ENCODE peak calls at places on chromosomes 3 and 15, in five cellular contexts. Q is K562, J is SK-N-SH, A is HepG2, W is HCT116. S is an unnamed sample.

GRCh38 chr15:88335074-88335473 is 78.5 kb upstream of the NTRK3 start:
- DNase-seq in Q (no peak), J (no peak), A (no peak), W (no peak), S (no peak)

GRCh38 chr3:104178695-104179094 is 1188.0 kb upstream of the ALCAM start:
- DNase-seq in Q (no peak), J (no peak), A (no peak), W (no peak), S (no peak)

GRCh38 chr3:83890763-83891135 is 1068.0 kb upstream of the CADM2 start:
- DNase-seq in Q (no peak), J (no peak), A (no peak), W (no peak), S (no peak)

GRCh38 chr3:101963902-101964362 is 114.6 kb downstream of the NFKBIZ start:
- DNase-seq in Q (no peak), J (no peak), A (no peak), W (no peak), S (no peak)

GRCh38 chr15:76839173-76839572 is 66.0 kb downstream of the SCAPER start:
- DNase-seq in Q (no peak), J (no peak), A (no peak), W (no peak), S (no peak)

GRCh38 chr15:92020765-92021164 is 167.3 kb downstream of the SLCO3A1 start:
- DNase-seq in Q (no peak), J (no peak), A (no peak), W (no peak), S (no peak)

GRCh38 chr3:114649331-114649730 is 355.5 kb downstream of the TIGIT start:
- DNase-seq in Q (no peak), J (no peak), A (peak; percentile 69), W (peak; percentile 97), S (no peak)

GRCh38 chr3:101950510-101950909 is 101.2 kb downstream of the NFKBIZ start:
- DNase-seq in Q (no peak), J (no peak), A (no peak), W (no peak), S (no peak)

GRCh38 chr3:193987186-193987585 is 148.8 kb upstream of the HES1 start:
- DNase-seq in Q (no peak), J (peak; percentile 55), A (no peak), W (no peak), S (no peak)

GRCh38 chr15:68100194-68100593 is 46.1 kb downstream of the PIAS1 start:
- DNase-seq in Q (no peak), J (no peak), A (no peak), W (no peak), S (no peak)

GRCh38 chr3:130850044-130850797 is 43.7 kb upstream of the ATP2C1 start:
- DNase-seq in Q (peak; percentile 69), J (peak; percentile 38), A (no peak), W (no peak), S (no peak)

GRCh38 chr15:90046846-90047481 is 45.8 kb downstream of the ZNF710 start:
- DNase-seq in Q (no peak), J (no peak), A (no peak), W (no peak), S (peak; percentile 77)

GRCh38 chr3:168884353-168884903 is 779.1 kb downstream of the MECOM start:
- DNase-seq in Q (no peak), J (no peak), A (no peak), W (no peak), S (peak; percentile 11)

DNA sequence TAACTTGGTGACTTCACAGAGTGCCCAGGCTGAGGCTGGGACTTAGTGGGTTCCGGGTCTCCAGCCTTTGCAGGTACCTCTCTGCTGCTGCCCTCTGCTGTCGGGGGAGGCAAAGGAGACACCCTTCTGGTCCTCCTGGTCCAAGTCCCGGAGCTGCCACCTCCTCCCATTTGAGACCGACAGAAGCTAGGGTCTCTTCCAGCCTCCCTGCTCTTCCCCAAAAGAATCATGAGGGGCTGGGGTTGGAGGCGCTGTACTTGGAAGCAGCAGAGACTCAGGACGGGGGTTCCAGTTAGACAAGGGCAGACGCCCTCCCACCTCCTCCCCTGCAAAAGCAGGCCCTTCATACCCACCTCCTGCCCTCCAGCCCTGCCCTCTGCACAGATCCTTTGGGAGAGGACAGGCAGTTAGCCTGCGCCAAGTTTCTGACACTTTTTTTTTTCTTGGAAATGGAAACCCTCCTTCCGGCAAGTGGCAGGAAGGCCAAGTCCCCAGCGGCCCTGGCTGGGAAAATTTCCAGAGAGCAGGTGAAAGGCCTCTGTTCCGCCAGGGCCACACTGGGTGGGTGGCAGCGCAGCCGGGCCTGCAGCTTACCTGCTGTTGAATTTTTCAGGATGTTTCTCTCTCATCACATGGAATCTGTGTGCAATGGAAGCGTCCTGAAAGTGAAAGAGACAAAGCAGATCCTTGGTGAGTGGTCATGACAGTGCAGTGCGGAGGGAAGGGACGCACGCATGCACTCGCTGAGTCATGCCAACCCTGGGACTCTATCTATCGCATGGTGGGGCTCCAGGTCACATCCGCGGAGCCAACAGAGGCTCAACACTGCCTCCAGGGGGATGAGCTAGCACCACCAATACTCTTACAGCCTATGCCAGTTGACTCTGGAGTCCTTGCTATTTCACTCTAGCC is 119.9 kb downstream of the DGKG start:
- DNase-seq in Q (peak; percentile 83), J (peak; percentile 47), A (peak; percentile 92), W (peak; percentile 80), S (peak; percentile 81)
- TF ChIP-seq JUND in Q (peak; percentile 80), J (no peak), A (no peak), W (no peak), S (no peak)

DNA sequence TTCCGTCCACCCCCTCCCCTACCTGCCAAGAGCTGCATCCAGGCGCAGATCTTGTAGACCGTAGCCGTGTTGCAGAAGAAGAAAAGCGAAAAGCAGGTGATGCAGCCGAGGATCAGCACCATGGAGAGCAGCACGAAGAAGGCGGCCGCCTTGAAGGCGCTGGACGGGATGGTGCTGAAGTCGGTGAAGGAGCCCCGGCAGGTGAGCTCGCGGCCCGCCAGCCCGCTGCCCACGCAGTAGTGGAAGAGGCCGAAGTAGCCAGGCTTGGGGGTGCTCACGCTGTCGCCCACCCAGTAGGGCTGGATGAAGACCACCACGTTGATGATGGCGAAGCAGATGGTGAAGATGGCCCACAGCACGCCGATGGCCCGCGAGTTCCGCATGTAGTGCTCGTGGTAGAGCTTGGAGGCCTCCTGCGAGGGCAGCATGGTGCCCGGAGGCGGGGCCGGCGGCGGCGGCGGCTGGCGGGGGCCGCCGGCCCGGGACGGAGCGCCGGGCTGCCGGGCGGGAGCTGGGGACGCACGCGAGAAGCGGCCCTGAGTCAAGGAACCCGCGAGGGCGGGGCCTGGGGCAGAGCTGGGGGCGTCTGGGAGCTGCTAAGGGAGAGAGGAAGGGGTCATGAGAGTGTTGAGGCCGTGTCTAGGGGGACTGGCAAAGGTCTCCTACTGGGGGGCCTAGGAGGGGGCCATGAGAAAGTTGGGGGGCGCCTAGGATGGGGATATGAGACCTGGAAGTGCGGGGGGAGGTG is 1.2 kb downstream of the LHFPL4 start:
- DNase-seq in Q (peak; percentile 73), J (peak; percentile 91), A (no peak), W (no peak), S (peak; percentile 97)
- TF ChIP-seq JUND in Q (no peak), J (no peak), A (no peak), W (no peak), S (no peak)

DNA sequence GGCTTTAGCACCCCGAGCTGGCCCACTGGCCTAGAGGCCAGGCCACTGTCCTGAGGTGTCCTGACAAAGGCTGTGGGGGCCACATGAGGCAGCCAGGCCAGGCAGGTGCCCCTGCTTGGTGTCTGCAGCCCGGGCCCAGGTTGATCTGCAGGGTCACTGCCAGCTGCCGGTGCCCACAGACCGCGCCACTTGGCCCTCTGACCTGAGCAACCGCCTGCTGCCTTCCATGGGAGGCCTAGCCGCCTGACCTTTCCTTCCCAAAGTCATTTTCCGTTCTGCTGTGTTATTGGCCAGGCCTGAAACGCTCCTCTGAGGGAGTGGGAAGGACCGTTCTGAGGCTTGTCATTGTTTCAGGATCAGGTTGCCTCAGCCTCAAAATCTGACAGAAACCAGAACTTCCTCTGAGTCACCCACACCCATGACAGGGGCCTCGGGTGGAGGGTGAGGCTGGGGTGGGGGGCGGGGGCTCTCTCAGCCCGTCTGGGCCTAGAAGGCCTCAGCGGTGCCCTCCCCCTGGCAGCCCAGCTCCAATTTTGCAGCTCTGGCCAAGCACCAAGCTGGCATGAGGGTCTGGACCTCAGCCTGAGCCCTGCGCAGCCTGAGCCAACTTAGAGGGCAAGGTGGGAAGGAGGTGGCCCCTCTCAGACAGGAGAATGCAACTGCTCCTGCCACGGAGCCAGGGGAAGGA is 140.7 kb upstream of the MEF2A start:
- DNase-seq in Q (no peak), J (peak; percentile 64), A (peak; percentile 54), W (no peak), S (no peak)
- TF ChIP-seq JUND in Q (no peak), J (peak; percentile 96), A (no peak), W (no peak), S (no peak)

GRCh38 chr3:129611812-129612349 is 5.4 kb upstream of the PLXND1 start:
- DNase-seq in Q (no peak), J (no peak), A (peak; percentile 70), W (no peak), S (no peak)
- TF ChIP-seq JUND in Q (no peak), J (no peak), A (no peak), W (no peak), S (no peak)

GRCh38 chr15:95857124-95857757 is 473.3 kb upstream of the NR2F2 start:
- DNase-seq in Q (no peak), J (no peak), A (no peak), W (no peak), S (no peak)
- TF ChIP-seq JUND in Q (no peak), J (no peak), A (no peak), W (no peak), S (no peak)

GRCh38 chr3:195251336-195252065 is 19.5 kb downstream of the XXYLT1 start:
- DNase-seq in Q (no peak), J (no peak), A (no peak), W (no peak), S (no peak)
- TF ChIP-seq JUND in Q (no peak), J (no peak), A (no peak), W (no peak), S (no peak)